ENCODE peak calls at places on chromosome 22, in six cellular contexts. V, D, E, M, X and Y are unnamed samples.

GRCh38 chr22:33028191-33028700 is 29.9 kb downstream of the SYN3 start:
- DNase-seq in V (no peak), D (no peak), E (no peak), M (no peak), X (no peak), Y (no peak)

GRCh38 chr22:42857845-42858481 is 890 bp upstream of the ARFGAP3 start:
- DNase-seq in V (no peak), D (no peak), E (no peak), M (no peak), X (no peak), Y (no peak)

GRCh38 chr22:31240011-31240410 is 27.9 kb downstream of the LIMK2 start:
- DNase-seq in V (no peak), D (peak), E (peak), M (peak), X (no peak), Y (no peak)

GRCh38 chr22:45502215-45503070 is at the start of gene FBLN1:
- DNase-seq in V (peak), D (peak), E (no peak), M (peak), X (peak), Y (peak)

GRCh38 chr22:41574847-41575381 is 14.1 kb downstream of the CSDC2 start:
- DNase-seq in V (no peak), D (no peak), E (peak), M (no peak), X (no peak), Y (no peak)

GRCh38 chr22:30573594-30574094 is 821 bp downstream of the GAL3ST1 start:
- DNase-seq in V (no peak), D (no peak), E (no peak), M (no peak), X (no peak), Y (no peak)

GRCh38 chr22:31962392-31963113 is 18.2 kb downstream of the YWHAH start:
- DNase-seq in V (no peak), D (no peak), E (no peak), M (no peak), X (no peak), Y (no peak)

GRCh38 chr22:32817137-32817536 is 15.6 kb downstream of the TIMP3 start:
- DNase-seq in V (no peak), D (no peak), E (no peak), M (no peak), X (no peak), Y (no peak)

GRCh38 chr22:27988704-27989103 is 69.6 kb upstream of the PITPNB start:
- DNase-seq in V (no peak), D (no peak), E (no peak), M (no peak), X (peak), Y (no peak)

GRCh38 chr22:42856865-42857704 is at the start of gene ARFGAP3:
- DNase-seq in V (peak), D (peak), E (peak), M (peak), X (peak), Y (peak)

GRCh38 chr22:30731658-30732057 is 37.0 kb downstream of the OSBP2 start:
- DNase-seq in V (no peak), D (no peak), E (no peak), M (no peak), X (no peak), Y (no peak)

GRCh38 chr22:42803454-42803853 is 53.6 kb downstream of the ARFGAP3 start:
- DNase-seq in V (no peak), D (no peak), E (no peak), M (no peak), X (peak), Y (no peak)

GRCh38 chr22:47165998-47166397 is 403.5 kb downstream of the TBC1D22A start:
- DNase-seq in V (no peak), D (no peak), E (no peak), M (no peak), X (peak), Y (no peak)

GRCh38 chr22:38505595-38506117 is 455 bp downstream of the DDX17 start:
- DNase-seq in V (peak), D (peak), E (peak), M (peak), X (no peak), Y (no peak)

GRCh38 chr22:43230983-43231723 is 44.2 kb upstream of the TTLL12 start:
- DNase-seq in V (peak), D (peak), E (peak), M (peak), X (peak), Y (peak)

GRCh38 chr22:31281733-31282132 is 10.6 kb downstream of the PIK3IP1 start:
- DNase-seq in V (no peak), D (no peak), E (no peak), M (no peak), X (no peak), Y (no peak)

GRCh38 chr22:42080287-42080686 is 787 bp downstream of the SMDT1 start:
- DNase-seq in V (peak), D (peak), E (peak), M (peak), X (no peak), Y (no peak)

GRCh38 chr22:42299586-42300285 is 29.3 kb upstream of the TCF20 start:
- DNase-seq in V (peak), D (no peak), E (no peak), M (no peak), X (peak), Y (no peak)

GRCh38 chr22:29204617-29205183 is 996 bp upstream of the EMID1 start:
- DNase-seq in V (no peak), D (no peak), E (no peak), M (no peak), X (no peak), Y (no peak)

GRCh38 chr22:29040385-29041275 is 21.0 kb downstream of the C22orf31 start:
- DNase-seq in V (peak), D (peak), E (peak), M (peak), X (peak), Y (peak)

GRCh38 chr22:28894320-28894719 is 10.9 kb downstream of the ZNRF3 start:
- DNase-seq in V (no peak), D (no peak), E (no peak), M (no peak), X (no peak), Y (no peak)

GRCh38 chr22:41512421-41513194 is 31.7 kb downstream of the POLR3H start:
- DNase-seq in V (peak), D (peak), E (peak), M (no peak), X (peak), Y (peak)

GRCh38 chr22:31489632-31490495 is at the start of gene EIF4ENIF1:
- DNase-seq in V (peak), D (peak), E (peak), M (peak), X (peak), Y (peak)

GRCh38 chr22:31148953-31149627 is 8.8 kb upstream of the PLA2G3 start:
- DNase-seq in V (peak), D (peak), E (peak), M (peak), X (peak), Y (peak)

GRCh38 chr22:33210129-33210784 is 152.1 kb upstream of the SYN3 start:
- DNase-seq in V (peak), D (peak), E (peak), M (no peak), X (peak), Y (peak)

GRCh38 chr22:45496451-45496941 is 6.2 kb upstream of the FBLN1 start:
- DNase-seq in V (peak), D (peak), E (no peak), M (no peak), X (no peak), Y (no peak)

GRCh38 chr22:46057762-46058420 is 80.9 kb upstream of the WNT7B start:
- DNase-seq in V (no peak), D (no peak), E (no peak), M (no peak), X (peak), Y (no peak)

GRCh38 chr22:21652547-21653545 is 10.7 kb downstream of the SDF2L1 start:
- DNase-seq in V (peak), D (no peak), E (no peak), M (no peak), X (no peak), Y (peak)

GRCh38 chr22:21791635-21792625 is 56.3 kb upstream of the YPEL1 start:
- DNase-seq in V (no peak), D (no peak), E (peak), M (no peak), X (no peak), Y (no peak)

GRCh38 chr22:27107824-27108223 is 450.4 kb downstream of the MIAT start:
- DNase-seq in V (peak), D (peak), E (peak), M (peak), X (no peak), Y (no peak)

GRCh38 chr22:42680648-42681047 is 31.5 kb upstream of the CYB5R3 start:
- DNase-seq in V (peak), D (peak), E (peak), M (peak), X (no peak), Y (no peak)

GRCh38 chr22:42116848-42117424 is 13.7 kb downstream of the CYP2D6 start:
- DNase-seq in V (peak), D (peak), E (peak), M (no peak), X (peak), Y (no peak)

GRCh38 chr22:29298641-29299040 is 7.8 kb upstream of the GAS2L1 start:
- DNase-seq in V (no peak), D (no peak), E (no peak), M (no peak), X (no peak), Y (no peak)

GRCh38 chr22:42697542-42698013 is 23.1 kb downstream of the A4GALT start:
- DNase-seq in V (peak), D (peak), E (peak), M (peak), X (no peak), Y (no peak)

GRCh38 chr22:48241658-48242057 is 1479.2 kb downstream of the TBC1D22A start:
- DNase-seq in V (no peak), D (no peak), E (no peak), M (no peak), X (peak), Y (no peak)

GRCh38 chr22:35023692-35024363 is 42.1 kb upstream of the ISX start:
- DNase-seq in V (peak), D (peak), E (no peak), M (peak), X (peak), Y (peak)

GRCh38 chr22:50485221-50486131 is 1.2 kb upstream of the MIOX start:
- DNase-seq in V (no peak), D (no peak), E (no peak), M (peak), X (no peak), Y (no peak)

GRCh38 chr22:46366801-46367706 is 31.5 kb downstream of the TRMU start:
- DNase-seq in V (no peak), D (no peak), E (no peak), M (no peak), X (no peak), Y (no peak)

GRCh38 chr22:27492566-27493201 is 308.9 kb downstream of the MN1 start:
- DNase-seq in V (no peak), D (peak), E (no peak), M (no peak), X (no peak), Y (no peak)

GRCh38 chr22:40153186-40153585 is 24.5 kb upstream of the TNRC6B start:
- DNase-seq in V (peak), D (no peak), E (no peak), M (no peak), X (no peak), Y (no peak)
- H3K23ac ChIP-seq in V (no peak), D (no peak), E (no peak), M (no peak), X (no peak), Y (no peak)

GRCh38 chr22:17982572-17983141 is 41.7 kb downstream of the MICAL3 start:
- DNase-seq in V (no peak), D (no peak), E (no peak), M (no peak), X (no peak), Y (no peak)

GRCh38 chr22:17980638-17981051 is 43.7 kb downstream of the MICAL3 start:
- DNase-seq in V (no peak), D (no peak), E (peak), M (peak), X (no peak), Y (no peak)

GRCh38 chr22:17984114-17984513 is 40.2 kb downstream of the MICAL3 start:
- DNase-seq in V (no peak), D (no peak), E (no peak), M (peak), X (no peak), Y (no peak)

GRCh38 chr22:17980013-17980510 is 44.3 kb downstream of the MICAL3 start:
- DNase-seq in V (no peak), D (no peak), E (no peak), M (no peak), X (no peak), Y (no peak)

DNA sequence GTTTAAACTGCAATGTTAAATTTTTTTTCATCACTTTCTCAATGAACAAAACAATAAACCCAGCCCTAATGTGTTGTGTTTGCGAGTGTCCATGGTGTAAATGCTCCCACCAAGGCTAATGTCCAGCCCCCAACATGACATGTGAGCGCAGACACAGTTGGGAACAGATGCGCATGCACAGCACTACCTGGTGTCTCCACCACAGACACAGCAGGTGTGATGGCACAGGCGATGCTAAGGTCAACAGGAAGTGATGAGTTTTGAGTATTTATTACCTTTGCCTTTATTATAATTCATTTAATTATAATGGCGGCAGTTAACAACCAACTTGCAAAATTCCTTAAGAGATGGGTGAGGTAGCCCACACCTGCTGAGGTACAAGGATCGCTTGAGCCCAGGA is 42.9 kb downstream of the MICAL3 start:
- DNase-seq in V (no peak), D (no peak), E (no peak), M (no peak), X (no peak), Y (no peak)
- H3K23ac ChIP-seq in V (no peak), D (no peak), E (peak), M (no peak), X (no peak), Y (no peak)

DNA sequence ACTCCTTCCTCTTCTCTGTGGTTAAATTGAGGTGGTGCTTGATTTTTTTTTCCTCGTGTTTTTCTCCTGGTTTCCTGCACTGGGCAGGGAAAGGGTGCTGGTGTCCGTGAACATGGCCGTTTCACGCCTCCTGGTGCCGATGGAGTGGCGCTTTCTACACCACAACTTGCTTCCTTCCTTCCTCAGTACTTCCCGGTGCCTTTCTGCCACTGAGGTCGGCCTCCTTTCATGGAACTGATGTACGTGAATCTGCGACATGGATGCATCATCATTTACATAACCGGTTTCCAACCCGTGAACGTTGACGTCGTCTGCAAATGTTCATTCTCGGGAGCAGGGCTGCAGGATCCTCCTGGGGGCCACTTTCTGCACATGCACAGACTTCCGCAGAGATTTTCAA is 474.5 kb downstream of the BRD1 start:
- DNase-seq in V (no peak), D (no peak), E (no peak), M (no peak), X (peak), Y (no peak)
- H3K23ac ChIP-seq in V (no peak), D (no peak), E (no peak), M (no peak), X (no peak), Y (no peak)

GRCh38 chr22:44335903-44336803 is 23.4 kb upstream of the SHISAL1 start:
- DNase-seq in V (peak), D (no peak), E (no peak), M (no peak), X (peak), Y (no peak)

GRCh38 chr22:44332946-44333345 is 20.2 kb upstream of the SHISAL1 start:
- DNase-seq in V (no peak), D (no peak), E (no peak), M (no peak), X (no peak), Y (no peak)

GRCh38 chr22:44333847-44334635 is 21.3 kb upstream of the SHISAL1 start:
- DNase-seq in V (no peak), D (no peak), E (no peak), M (no peak), X (no peak), Y (no peak)

GRCh38 chr22:44336962-44337657 is 24.4 kb upstream of the SHISAL1 start:
- DNase-seq in V (no peak), D (no peak), E (no peak), M (no peak), X (no peak), Y (no peak)

DNA sequence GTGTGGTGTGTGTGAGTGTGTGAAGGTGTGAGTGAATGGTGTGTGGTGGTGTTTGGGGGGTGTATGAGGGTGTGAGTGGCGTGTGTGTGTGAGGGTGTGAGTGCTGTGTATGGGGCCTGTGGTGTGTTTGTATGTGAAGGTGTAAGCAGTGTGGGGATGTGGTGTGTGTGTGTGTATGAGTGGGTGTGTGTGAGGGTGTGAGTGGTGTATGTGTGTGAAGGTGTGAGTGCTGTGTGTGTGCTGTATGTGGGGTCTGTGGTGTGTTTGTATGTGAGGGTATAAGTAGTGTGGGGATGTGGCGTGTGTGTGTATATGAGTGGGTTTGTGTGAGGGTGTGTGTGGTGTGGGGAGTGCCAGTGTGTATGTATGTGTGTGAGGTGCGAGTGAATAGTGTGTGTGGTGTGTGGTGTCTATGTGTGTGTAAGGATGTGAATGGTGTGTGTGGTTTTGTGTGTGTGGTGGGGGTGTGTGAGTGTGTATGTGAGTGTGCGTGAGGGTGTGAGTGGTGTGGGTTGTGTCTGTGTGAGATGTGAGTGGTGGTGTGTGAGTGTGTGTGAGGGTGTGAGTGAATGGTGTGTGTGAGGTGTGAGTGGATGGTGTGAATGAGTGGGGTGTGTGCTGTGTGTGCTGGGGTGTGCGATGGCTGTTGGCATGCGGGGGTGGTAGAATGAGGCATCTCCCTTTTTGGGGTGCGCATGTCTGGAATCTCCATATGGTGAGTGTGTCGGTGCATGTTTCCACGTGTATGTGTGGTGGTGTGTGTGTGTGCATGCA is 22.5 kb upstream of the SHISAL1 start:
- DNase-seq in V (no peak), D (no peak), E (no peak), M (no peak), X (no peak), Y (no peak)
- H3K23ac ChIP-seq in V (no peak), D (peak), E (no peak), M (peak), X (no peak), Y (peak)

GRCh38 chr22:23530106-23530505 is 50.0 kb downstream of the IGLL1 start:
- DNase-seq in V (no peak), D (no peak), E (no peak), M (no peak), X (peak), Y (no peak)

GRCh38 chr22:23530766-23531282 is 49.3 kb downstream of the IGLL1 start:
- DNase-seq in V (no peak), D (no peak), E (no peak), M (no peak), X (peak), Y (no peak)

GRCh38 chr22:23531966-23532735 is 47.9 kb downstream of the IGLL1 start:
- DNase-seq in V (no peak), D (no peak), E (no peak), M (no peak), X (peak), Y (no peak)

GRCh38 chr22:23532756-23533155 is 47.3 kb downstream of the IGLL1 start:
- DNase-seq in V (no peak), D (no peak), E (no peak), M (no peak), X (peak), Y (no peak)

GRCh38 chr22:23531283-23531921 is 48.7 kb downstream of the IGLL1 start:
- DNase-seq in V (no peak), D (no peak), E (no peak), M (no peak), X (peak), Y (no peak)
- H3K23ac ChIP-seq in V (peak), D (no peak), E (no peak), M (no peak), X (no peak), Y (peak)

GRCh38 chr22:36289406-36289870 is 36.5 kb downstream of the APOL1 start:
- DNase-seq in V (no peak), D (no peak), E (no peak), M (no peak), X (no peak), Y (no peak)

GRCh38 chr22:36286096-36286957 is 33.4 kb downstream of the APOL1 start:
- DNase-seq in V (peak), D (peak), E (peak), M (peak), X (peak), Y (peak)

GRCh38 chr22:36287881-36288515 is 35.1 kb downstream of the APOL1 start:
- DNase-seq in V (no peak), D (no peak), E (no peak), M (no peak), X (no peak), Y (no peak)

GRCh38 chr22:36285545-36285944 is 32.6 kb downstream of the APOL1 start:
- DNase-seq in V (no peak), D (no peak), E (no peak), M (no peak), X (no peak), Y (no peak)

GRCh38 chr22:36288571-36289405 is 35.9 kb downstream of the APOL1 start:
- DNase-seq in V (no peak), D (no peak), E (no peak), M (no peak), X (no peak), Y (no peak)
- H3K23ac ChIP-seq in V (no peak), D (no peak), E (no peak), M (no peak), X (no peak), Y (no peak)